ENCODE peak calls at places on chromosome 7, in ten cellular contexts. U is BJ, Y is neural progenitor cell, Q is MM.1S, L is body of pancreas, W is fibroblast of pulmonary artery, C is HL-60, I is heart right ventricle, E is astrocyte of the spinal cord, H is uterus. J is an unnamed sample.
A peak's percentile ranks its signal among the peaks of the same experiment; 100 is the strongest.

GRCh38 chr7:115831371-115831770 is 199.2 kb downstream of the TFEC start:
- DNase-seq in H (no peak), Y (no peak), C (no peak), W (peak; percentile 34), I (no peak), L (no peak), U (no peak), Q (no peak), E (no peak), J (no peak)

GRCh38 chr7:33726582-33726981 is 178.8 kb upstream of the BMPER start:
- DNase-seq in E (no peak), H (no peak), L (no peak), Q (no peak), W (peak; percentile 63), I (no peak), U (no peak), Y (peak; percentile 71), C (no peak), J (no peak)

GRCh38 chr7:31493714-31494181 is 20.1 kb upstream of the ITPRID1 start:
- DNase-seq in L (peak; percentile 57), U (no peak), Y (no peak), I (no peak), E (no peak), Q (no peak), C (peak; percentile 15), W (peak; percentile 1), H (no peak), J (no peak)

GRCh38 chr7:12557282-12557681 is 13.2 kb upstream of the SCIN start:
- DNase-seq in U (no peak), I (no peak), W (peak; percentile 16), L (no peak), H (no peak), Q (no peak), Y (no peak), E (no peak), C (no peak), J (no peak)

GRCh38 chr7:106110885-106111670 is 1.0 kb downstream of the SYPL1 start:
- DNase-seq in E (peak; percentile 49), Y (peak; percentile 33), H (no peak), C (no peak), U (no peak), I (no peak), L (no peak), W (no peak), Q (peak; percentile 47), J (no peak)

GRCh38 chr7:16933296-16934248 is 51.8 kb upstream of the AGR3 start:
- DNase-seq in U (no peak), E (no peak), Q (no peak), L (peak; percentile 36), Y (no peak), I (no peak), W (peak; percentile 35), H (no peak), C (peak; percentile 93), J (no peak)

GRCh38 chr7:30470783-30471182 is 7.8 kb downstream of the NOD1 start:
- DNase-seq in I (peak; percentile 76), W (peak; percentile 88), C (no peak), L (peak; percentile 53), U (peak; percentile 64), Q (no peak), E (peak; percentile 85), Y (no peak), H (peak; percentile 81), J (peak; percentile 96)

GRCh38 chr7:77415474-77415821 is 701 bp downstream of the GSAP start:
- DNase-seq in W (no peak), H (no peak), U (no peak), I (no peak), C (no peak), L (peak; percentile 33), Q (no peak), Y (peak; percentile 42), E (no peak), J (no peak)

GRCh38 chr7:4205828-4206227 is 476.3 kb upstream of the FOXK1 start:
- DNase-seq in C (no peak), I (no peak), L (no peak), Q (no peak), H (no peak), Y (no peak), W (no peak), U (no peak), E (no peak), J (no peak)

GRCh38 chr7:4203786-4204185 is 478.3 kb upstream of the FOXK1 start:
- DNase-seq in I (no peak), H (no peak), W (no peak), Y (no peak), Q (no peak), L (no peak), C (no peak), U (no peak), E (no peak), J (no peak)

GRCh38 chr7:4202954-4203353 is 479.1 kb upstream of the FOXK1 start:
- DNase-seq in E (no peak), C (no peak), Q (no peak), I (no peak), L (no peak), Y (no peak), H (no peak), W (no peak), U (no peak), J (no peak)

GRCh38 chr7:4207011-4207410 is 475.1 kb upstream of the FOXK1 start:
- DNase-seq in U (no peak), H (no peak), C (no peak), E (no peak), L (no peak), W (no peak), Q (no peak), I (no peak), Y (no peak), J (no peak)

DNA sequence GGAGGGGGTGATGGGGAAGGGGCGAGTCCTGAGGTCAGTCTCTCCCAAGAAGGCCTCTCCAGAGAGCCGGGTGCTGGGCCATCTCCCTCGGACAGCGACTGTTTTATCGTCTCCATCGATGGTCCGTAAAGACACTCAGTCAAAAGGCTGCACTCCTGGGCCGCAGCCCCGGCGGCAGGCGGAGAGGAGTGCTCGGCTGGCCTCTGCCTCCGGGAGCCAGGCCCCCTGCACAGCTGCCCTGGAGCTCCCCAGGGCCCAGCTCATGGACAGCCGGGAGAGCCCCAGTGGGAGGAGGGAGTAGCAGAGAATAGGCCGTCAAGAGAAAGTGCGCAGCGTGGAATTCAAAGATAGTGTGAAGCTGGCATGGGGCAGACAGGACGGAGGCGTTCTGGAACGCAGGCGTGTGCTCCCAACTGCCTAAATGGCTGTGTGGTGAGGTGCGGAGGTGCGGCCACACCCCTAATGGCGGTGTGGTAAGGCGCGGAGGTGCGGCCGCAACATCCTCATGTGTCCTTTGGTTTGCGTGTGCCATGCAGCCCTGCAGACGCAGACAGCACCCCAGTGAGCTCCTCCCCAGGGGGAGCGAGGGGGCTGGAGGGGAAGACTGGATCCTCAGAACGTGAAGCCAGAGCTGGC is 477.4 kb upstream of the FOXK1 start:
- DNase-seq in L (no peak), E (peak; percentile 28), U (no peak), Y (peak; percentile 68), W (no peak), I (no peak), H (no peak), Q (no peak), C (peak; percentile 14), J (no peak)
- H3K4me3 ChIP-seq in L (no peak overlapping the region), E (peak overlapping the region; percentile 27), U (no peak overlapping the region), Y (peak overlapping the region; percentile 24), W (no peak overlapping the region), I (peak overlapping the region; percentile 17), H (no peak overlapping the region), Q (no peak overlapping the region), C (no peak overlapping the region), J (no peak overlapping the region)

DNA sequence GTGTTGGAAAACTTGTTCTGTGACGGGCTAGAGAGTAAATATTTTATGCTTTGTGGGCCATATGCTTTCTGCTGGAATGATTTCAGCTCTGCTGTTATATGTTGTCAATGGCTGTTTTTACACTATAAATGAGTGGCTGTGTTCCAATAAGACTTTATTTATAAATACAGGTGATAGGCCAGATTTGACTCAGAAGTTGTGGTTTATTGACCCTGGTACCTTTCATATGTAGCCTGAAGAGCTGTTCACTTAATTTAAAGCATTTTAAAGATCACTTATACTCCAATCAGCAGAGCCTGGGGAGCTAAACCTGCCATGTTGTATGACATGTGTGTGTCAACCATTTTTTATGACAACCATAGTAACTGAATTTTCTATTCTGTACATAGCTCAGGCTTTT is 9.1 kb upstream of the SSBP1 start:
- DNase-seq in Y (no peak), U (no peak), L (no peak), I (no peak), C (no peak), E (no peak), Q (no peak), W (no peak), H (no peak), J (no peak)
- TF ChIP-seq CTCF in Y (no peak), U (no peak), L (no peak), I (no peak), C (no peak), E (no peak), Q (no peak), W (no peak), H (no peak), J (no peak)

GRCh38 chr7:44196450-44196872 is 4.3 kb upstream of the YKT6 start:
- DNase-seq in C (peak; percentile 26), L (peak; percentile 52), U (no peak), H (no peak), Y (peak; percentile 64), I (peak; percentile 30), Q (peak; percentile 24), W (peak; percentile 69), E (peak; percentile 54), J (peak; percentile 62)

GRCh38 chr7:44195901-44196300 is 4.9 kb upstream of the YKT6 start:
- DNase-seq in Q (no peak), W (no peak), E (no peak), H (no peak), L (no peak), U (no peak), C (no peak), I (no peak), Y (no peak), J (no peak)

GRCh38 chr7:44197487-44197886 is 3.3 kb upstream of the YKT6 start:
- DNase-seq in H (no peak), E (no peak), C (no peak), W (no peak), Y (no peak), L (no peak), Q (no peak), I (no peak), U (no peak), J (no peak)

GRCh38 chr7:44200699-44201461 is at the start of gene YKT6:
- DNase-seq in U (peak; percentile 65), E (peak; percentile 95), I (peak; percentile 93), C (peak; percentile 94), W (peak; percentile 94), Q (peak; percentile 98), Y (peak; percentile 95), L (peak; percentile 97), H (peak; percentile 91), J (peak; percentile 94)

GRCh38 chr7:44201813-44202212 is 1.0 kb downstream of the YKT6 start:
- DNase-seq in Y (no peak), I (no peak), U (no peak), L (no peak), E (no peak), H (no peak), C (no peak), W (no peak), Q (no peak), J (peak; percentile 39)
- H3K4me3 ChIP-seq in Y (peak overlapping the region; percentile 96), I (peak overlapping the region; percentile 78), U (peak overlapping the region; percentile 100), L (peak overlapping the region; percentile 91), E (peak overlapping the region; percentile 98), H (peak overlapping the region; percentile 81), C (peak overlapping the region; percentile 99), W (peak overlapping the region; percentile 96), Q (peak overlapping the region; percentile 98), J (peak overlapping the region; percentile 97)

DNA sequence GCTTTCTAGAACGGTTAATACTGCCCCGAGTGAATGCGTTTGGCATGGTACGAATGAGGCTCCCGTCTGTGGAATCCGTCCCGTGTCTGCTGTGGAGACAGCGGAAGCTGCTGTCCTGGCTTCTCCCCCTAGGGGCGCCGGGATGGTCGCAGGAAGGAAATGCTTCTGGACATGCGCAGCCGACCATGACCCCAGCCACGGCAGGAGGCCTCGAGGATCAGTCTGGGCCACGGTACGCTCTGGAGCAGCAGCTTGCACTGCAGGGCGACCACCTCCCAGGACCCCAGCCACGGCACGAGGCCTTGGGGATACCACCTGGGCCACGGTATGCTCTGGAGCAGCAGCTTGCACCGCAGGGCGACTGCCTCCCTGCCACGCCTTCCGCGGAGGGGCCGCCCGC is 107.9 kb downstream of the CYTH3 start:
- DNase-seq in C (no peak), E (no peak), W (no peak), U (no peak), Y (peak; percentile 33), H (no peak), I (peak; percentile 58), Q (no peak), L (no peak), J (no peak)
- TF ChIP-seq CTCF in C (no peak), E (peak; percentile 52), W (peak; percentile 11), U (peak; percentile 31), Y (peak; percentile 43), H (no peak), I (peak; percentile 14), Q (no peak), L (no peak), J (no peak)